ENCODE peak calls at places on chromosomes 3 and 15, in seven cellular contexts. One of them, this sample, is unnamed. For H3K36me3, the result is how much of the 10 kb centered on the place peaks cover.

GRCh38 chr15:92018535-92019239 is 165.2 kb downstream of the SLCO3A1 start:
- DNase-seq in astrocyte: no peak
- DNase-seq in MM.1S: no peak
- DNase-seq in neural progenitor cell: no peak
- DNase-seq in upper lobe of right lung: no peak
- DNase-seq in mammary epithelial cell: no peak
- DNase-seq in fibroblast of lung: no peak
- DNase-seq in this sample: peak

GRCh38 chr3:17039579-17039978 is 154.8 kb downstream of the PLCL2 start:
- DNase-seq in MM.1S: no peak
- DNase-seq in astrocyte: peak
- DNase-seq in fibroblast of lung: peak
- DNase-seq in upper lobe of right lung: no peak
- DNase-seq in mammary epithelial cell: peak
- DNase-seq in neural progenitor cell: no peak
- DNase-seq in this sample: peak

GRCh38 chr3:157174265-157174615 is 14.3 kb upstream of the CCNL1 start:
- DNase-seq in upper lobe of right lung: peak
- DNase-seq in neural progenitor cell: peak
- DNase-seq in astrocyte: no peak
- DNase-seq in mammary epithelial cell: no peak
- DNase-seq in MM.1S: peak
- DNase-seq in fibroblast of lung: no peak
- DNase-seq in this sample: peak

GRCh38 chr15:31214864-31215489 is 111.7 kb upstream of the KLF13 start:
- DNase-seq in neural progenitor cell: no peak
- DNase-seq in mammary epithelial cell: peak
- DNase-seq in fibroblast of lung: peak
- DNase-seq in MM.1S: no peak
- DNase-seq in astrocyte: no peak
- DNase-seq in upper lobe of right lung: peak
- DNase-seq in this sample: peak

GRCh38 chr3:72100062-72100511 is 315.1 kb upstream of the PROK2 start:
- DNase-seq in mammary epithelial cell: no peak
- DNase-seq in MM.1S: no peak
- DNase-seq in fibroblast of lung: no peak
- DNase-seq in upper lobe of right lung: no peak
- DNase-seq in astrocyte: no peak
- DNase-seq in neural progenitor cell: peak
- DNase-seq in this sample: no peak

GRCh38 chr15:43511012-43511885 is 6.2 kb upstream of the MAP1A start:
- DNase-seq in astrocyte: no peak
- DNase-seq in MM.1S: no peak
- DNase-seq in mammary epithelial cell: no peak
- DNase-seq in neural progenitor cell: peak
- DNase-seq in fibroblast of lung: no peak
- DNase-seq in upper lobe of right lung: no peak
- DNase-seq in this sample: no peak

GRCh38 chr3:188797045-188797444 is 374.7 kb upstream of the TPRG1 start:
- DNase-seq in MM.1S: no peak
- DNase-seq in upper lobe of right lung: no peak
- DNase-seq in neural progenitor cell: no peak
- DNase-seq in fibroblast of lung: no peak
- DNase-seq in mammary epithelial cell: no peak
- DNase-seq in astrocyte: no peak
- DNase-seq in this sample: no peak

GRCh38 chr3:1082024-1082633 is 10.7 kb upstream of the CNTN6 start:
- DNase-seq in mammary epithelial cell: peak
- DNase-seq in MM.1S: peak
- DNase-seq in fibroblast of lung: peak
- DNase-seq in astrocyte: peak
- DNase-seq in upper lobe of right lung: no peak
- DNase-seq in neural progenitor cell: peak
- DNase-seq in this sample: peak

GRCh38 chr3:190345878-190346277 is 23.6 kb upstream of the CLDN1 start:
- DNase-seq in upper lobe of right lung: no peak
- DNase-seq in fibroblast of lung: no peak
- DNase-seq in mammary epithelial cell: peak
- DNase-seq in astrocyte: no peak
- DNase-seq in neural progenitor cell: no peak
- DNase-seq in MM.1S: no peak
- DNase-seq in this sample: peak

GRCh38 chr15:34342737-34343575 is at the start of the genes NOP10 and NUTM1:
- DNase-seq in mammary epithelial cell: peak
- DNase-seq in astrocyte: peak
- DNase-seq in neural progenitor cell: peak
- DNase-seq in MM.1S: peak
- DNase-seq in upper lobe of right lung: peak
- DNase-seq in fibroblast of lung: peak
- DNase-seq in this sample: peak

GRCh38 chr3:126033051-126033745 is 50.7 kb downstream of the SLC41A3 start:
- DNase-seq in fibroblast of lung: no peak
- DNase-seq in mammary epithelial cell: no peak
- DNase-seq in astrocyte: no peak
- DNase-seq in neural progenitor cell: no peak
- DNase-seq in MM.1S: no peak
- DNase-seq in upper lobe of right lung: no peak
- DNase-seq in this sample: no peak

GRCh38 chr3:123448503-123449091 is at the start of gene ADCY5:
- DNase-seq in astrocyte: no peak
- DNase-seq in neural progenitor cell: peak
- DNase-seq in mammary epithelial cell: peak
- DNase-seq in MM.1S: no peak
- DNase-seq in fibroblast of lung: no peak
- DNase-seq in upper lobe of right lung: no peak
- DNase-seq in this sample: no peak

GRCh38 chr3:50926868-50927267 is 252.1 kb downstream of the DOCK3 start:
- DNase-seq in fibroblast of lung: no peak
- DNase-seq in MM.1S: no peak
- DNase-seq in upper lobe of right lung: no peak
- DNase-seq in astrocyte: no peak
- DNase-seq in neural progenitor cell: no peak
- DNase-seq in mammary epithelial cell: no peak
- DNase-seq in this sample: no peak

GRCh38 chr3:123343296-123344174 is 105.4 kb downstream of the ADCY5 start:
- DNase-seq in MM.1S: no peak
- DNase-seq in astrocyte: no peak
- DNase-seq in neural progenitor cell: no peak
- DNase-seq in upper lobe of right lung: peak
- DNase-seq in fibroblast of lung: no peak
- DNase-seq in mammary epithelial cell: no peak
- DNase-seq in this sample: no peak

GRCh38 chr3:195889843-195890407 is 18.4 kb downstream of the TNK2 start:
- DNase-seq in upper lobe of right lung: no peak
- DNase-seq in neural progenitor cell: peak
- DNase-seq in mammary epithelial cell: no peak
- DNase-seq in fibroblast of lung: no peak
- DNase-seq in MM.1S: no peak
- DNase-seq in astrocyte: no peak
- DNase-seq in this sample: no peak

GRCh38 chr15:94972314-94972713 is 741.0 kb downstream of the MCTP2 start:
- DNase-seq in upper lobe of right lung: no peak
- DNase-seq in neural progenitor cell: peak
- DNase-seq in astrocyte: peak
- DNase-seq in MM.1S: no peak
- DNase-seq in fibroblast of lung: no peak
- DNase-seq in mammary epithelial cell: peak
- DNase-seq in this sample: peak

GRCh38 chr3:111874177-111874820 is 15.2 kb downstream of the PHLDB2 start:
- DNase-seq in neural progenitor cell: peak
- DNase-seq in astrocyte: peak
- DNase-seq in MM.1S: no peak
- DNase-seq in fibroblast of lung: peak
- DNase-seq in mammary epithelial cell: peak
- DNase-seq in upper lobe of right lung: no peak
- DNase-seq in this sample: peak

GRCh38 chr15:29870495-29871151 is 48.4 kb upstream of the TJP1 start:
- DNase-seq in mammary epithelial cell: no peak
- DNase-seq in neural progenitor cell: peak
- DNase-seq in upper lobe of right lung: no peak
- DNase-seq in astrocyte: no peak
- DNase-seq in MM.1S: no peak
- DNase-seq in fibroblast of lung: no peak
- DNase-seq in this sample: no peak

GRCh38 chr3:36826240-36826639 is 61.9 kb upstream of the DCLK3 start:
- DNase-seq in astrocyte: no peak
- DNase-seq in fibroblast of lung: no peak
- DNase-seq in MM.1S: no peak
- DNase-seq in mammary epithelial cell: no peak
- DNase-seq in neural progenitor cell: no peak
- DNase-seq in upper lobe of right lung: no peak
- DNase-seq in this sample: no peak

GRCh38 chr3:186083746-186084145 is 25.1 kb downstream of the ETV5 start:
- DNase-seq in MM.1S: no peak
- DNase-seq in neural progenitor cell: no peak
- DNase-seq in mammary epithelial cell: no peak
- DNase-seq in upper lobe of right lung: no peak
- DNase-seq in astrocyte: no peak
- DNase-seq in fibroblast of lung: no peak
- DNase-seq in this sample: no peak

GRCh38 chr3:186090884-186091283 is 18.0 kb downstream of the ETV5 start:
- DNase-seq in neural progenitor cell: no peak
- DNase-seq in fibroblast of lung: no peak
- DNase-seq in mammary epithelial cell: no peak
- DNase-seq in upper lobe of right lung: no peak
- DNase-seq in astrocyte: no peak
- DNase-seq in MM.1S: no peak
- DNase-seq in this sample: no peak

GRCh38 chr3:186092360-186093070 is 16.4 kb downstream of the ETV5 start:
- DNase-seq in mammary epithelial cell: no peak
- DNase-seq in MM.1S: no peak
- DNase-seq in neural progenitor cell: no peak
- DNase-seq in astrocyte: no peak
- DNase-seq in upper lobe of right lung: no peak
- DNase-seq in fibroblast of lung: no peak
- DNase-seq in this sample: no peak

GRCh38 chr3:186084264-186084663 is 24.6 kb downstream of the ETV5 start:
- DNase-seq in upper lobe of right lung: no peak
- DNase-seq in neural progenitor cell: no peak
- DNase-seq in astrocyte: no peak
- DNase-seq in mammary epithelial cell: no peak
- DNase-seq in fibroblast of lung: no peak
- DNase-seq in MM.1S: no peak
- DNase-seq in this sample: no peak

DNA sequence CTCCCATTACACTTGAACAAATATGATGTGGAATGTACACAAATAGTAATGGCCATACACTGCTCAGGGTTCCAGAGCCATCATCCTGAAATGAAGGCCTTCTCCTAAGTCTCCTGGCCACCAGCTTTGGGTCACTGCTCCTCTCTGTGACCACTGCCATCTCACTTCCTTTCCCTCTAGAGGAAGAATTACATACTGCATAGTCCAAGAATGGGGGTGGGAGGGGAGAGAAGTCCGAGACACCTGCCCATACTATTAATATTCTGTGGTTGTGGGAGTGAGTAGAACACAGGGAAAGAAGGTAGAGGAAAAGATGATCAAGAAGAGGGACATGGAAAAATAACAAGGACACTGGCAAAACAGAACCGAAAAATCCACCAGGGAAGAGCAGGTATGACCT is 20.6 kb downstream of the ETV5 start:
- DNase-seq in mammary epithelial cell: no peak
- DNase-seq in upper lobe of right lung: no peak
- DNase-seq in fibroblast of lung: no peak
- DNase-seq in astrocyte: no peak
- DNase-seq in neural progenitor cell: no peak
- DNase-seq in MM.1S: no peak
- DNase-seq in this sample: no peak
- TF ChIP-seq CTCF in mammary epithelial cell: no peak
- TF ChIP-seq CTCF in upper lobe of right lung: no peak
- TF ChIP-seq CTCF in fibroblast of lung: no peak
- TF ChIP-seq CTCF in astrocyte: no peak
- TF ChIP-seq CTCF in neural progenitor cell: no peak
- TF ChIP-seq CTCF in MM.1S: no peak
- TF ChIP-seq CTCF in this sample: no peak

DNA sequence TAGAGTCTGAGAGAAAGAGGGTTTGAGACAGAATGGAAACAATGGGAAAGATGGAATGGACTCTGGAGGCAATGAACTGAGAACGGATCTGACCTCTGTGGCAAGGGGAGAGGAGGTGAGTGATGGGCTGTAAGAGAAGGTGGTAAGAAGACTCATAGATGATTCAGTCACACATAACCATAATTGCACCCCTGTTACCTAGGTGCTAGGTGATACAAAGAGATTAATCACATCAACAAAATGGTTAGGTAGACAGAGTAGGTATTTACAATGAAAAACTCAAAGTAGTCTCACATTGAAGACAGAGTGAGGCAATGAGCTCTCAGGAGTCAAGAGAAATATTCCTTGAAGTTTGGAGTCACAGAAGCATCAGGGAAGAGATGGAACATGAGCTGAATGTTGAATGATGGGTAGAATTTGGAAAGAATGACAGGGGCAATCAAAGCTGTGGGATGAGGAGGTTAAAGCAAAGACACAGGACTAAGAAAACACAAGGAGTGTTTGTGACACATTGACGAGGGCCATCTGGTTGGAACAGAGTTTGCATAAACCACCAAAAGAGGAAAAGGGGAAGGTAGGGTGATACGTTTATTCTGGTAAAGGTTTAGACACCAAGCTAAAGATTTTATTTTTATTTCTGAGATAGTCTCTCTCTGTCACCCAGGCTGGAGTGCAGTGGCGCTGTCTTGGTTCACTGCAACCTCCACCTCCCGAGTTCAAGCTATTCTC is 32.7 kb downstream of the MME start:
- DNase-seq in MM.1S: no peak
- DNase-seq in mammary epithelial cell: peak
- DNase-seq in upper lobe of right lung: no peak
- DNase-seq in fibroblast of lung: no peak
- DNase-seq in astrocyte: no peak
- DNase-seq in neural progenitor cell: no peak
- DNase-seq in this sample: peak
- H3K4me3 ChIP-seq in MM.1S: no peak
- H3K4me3 ChIP-seq in mammary epithelial cell: no peak
- H3K4me3 ChIP-seq in upper lobe of right lung: no peak
- H3K4me3 ChIP-seq in fibroblast of lung: no peak
- H3K4me3 ChIP-seq in astrocyte: no peak
- H3K4me3 ChIP-seq in neural progenitor cell: no peak
- H3K4me3 ChIP-seq in this sample: no peak

DNA sequence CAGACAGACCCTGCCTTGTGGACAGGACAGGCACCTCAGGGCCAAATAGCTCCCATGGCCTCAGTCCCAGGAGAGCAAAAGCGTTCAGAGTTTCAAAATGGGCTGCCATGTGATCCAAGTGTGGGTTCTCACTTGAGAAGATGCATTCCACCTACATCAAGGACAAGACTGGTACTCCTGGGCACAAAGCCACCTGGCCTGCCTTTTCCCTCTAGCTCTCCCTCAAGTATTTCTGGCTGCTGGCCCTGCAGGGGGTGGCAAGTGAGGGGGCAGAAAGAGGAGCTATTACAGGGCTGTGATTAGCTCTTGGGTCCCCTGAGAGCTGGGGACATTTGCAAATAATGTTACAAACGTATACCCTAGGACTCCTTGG is 6.5 kb upstream of the COL7A1 start:
- DNase-seq in mammary epithelial cell: no peak
- DNase-seq in upper lobe of right lung: no peak
- DNase-seq in neural progenitor cell: no peak
- DNase-seq in MM.1S: no peak
- DNase-seq in fibroblast of lung: no peak
- DNase-seq in astrocyte: no peak
- DNase-seq in this sample: no peak
- H3K36me3 ChIP-seq in mammary epithelial cell: under half
- H3K36me3 ChIP-seq in upper lobe of right lung: half or more
- H3K36me3 ChIP-seq in neural progenitor cell: under half
- H3K36me3 ChIP-seq in MM.1S: under half
- H3K36me3 ChIP-seq in fibroblast of lung: half or more
- H3K36me3 ChIP-seq in astrocyte: half or more
- H3K36me3 ChIP-seq in this sample: half or more

GRCh38 chr3:64223809-64224570 is 1.3 kb downstream of the PRICKLE2 start:
- DNase-seq in upper lobe of right lung: no peak
- DNase-seq in fibroblast of lung: peak
- DNase-seq in mammary epithelial cell: no peak
- DNase-seq in MM.1S: peak
- DNase-seq in neural progenitor cell: peak
- DNase-seq in astrocyte: peak
- DNase-seq in this sample: no peak
- TF ChIP-seq CTCF in upper lobe of right lung: no peak
- TF ChIP-seq CTCF in fibroblast of lung: peak
- TF ChIP-seq CTCF in mammary epithelial cell: no peak
- TF ChIP-seq CTCF in MM.1S: peak
- TF ChIP-seq CTCF in neural progenitor cell: no peak
- TF ChIP-seq CTCF in astrocyte: no peak
- TF ChIP-seq CTCF in this sample: no peak